ENCODE peak calls at places on chromosomes 11 and 22, in five cellular contexts. O is HL-60; S is pancreas; M is stimulated activated CD8-positive, alpha-beta memory T cell treated with anti-CD3 and anti-CD28 coated beads, Interleukin-4, amount 100 ng/mL, for 24 hours; C is upper lobe of right lung. G is an unnamed sample.

GRCh38 chr11:72136677-72137255 is 1.2 kb downstream of the FOLR3 start:
- DNase-seq in O (no peak), S (no peak), M (no peak), C (no peak), G (no peak)

GRCh38 chr22:44260216-44261035 is 52.3 kb downstream of the SHISAL1 start:
- DNase-seq in O (no peak), S (no peak), M (no peak), C (peak; percentile 35), G (no peak)

GRCh38 chr11:12376259-12376971 is 956 bp upstream of the PARVA start:
- DNase-seq in O (no peak), S (peak; percentile 65), M (no peak), C (no peak), G (peak; percentile 45)

GRCh38 chr11:73854680-73855079 is 22.0 kb downstream of the COA4 start:
- DNase-seq in O (no peak), S (no peak), M (no peak), C (no peak), G (no peak)

GRCh38 chr11:112762686-112763048 is 198.6 kb upstream of the NCAM1 start:
- DNase-seq in O (no peak), S (no peak), M (no peak), C (no peak), G (no peak)

GRCh38 chr11:118060879-118061278 is 16.0 kb upstream of the TMPRSS4 start:
- DNase-seq in O (no peak), S (no peak), M (no peak), C (peak; percentile 73), G (no peak)

GRCh38 chr22:19756288-19757128 is 4.1 kb upstream of the TBX1 start:
- DNase-seq in O (no peak), S (no peak), M (peak; percentile 34), C (peak; percentile 87), G (peak; percentile 74)

GRCh38 chr11:124837491-124837856 is 27.8 kb upstream of the ROBO3 start:
- DNase-seq in O (peak; percentile 55), S (no peak), M (no peak), C (no peak), G (no peak)

GRCh38 chr22:28703436-28703835 is 23.8 kb upstream of the TTC28 start:
- DNase-seq in O (no peak), S (no peak), M (no peak), C (no peak), G (no peak)

GRCh38 chr11:45692808-45693453 is 27.5 kb upstream of the CHST1 start:
- DNase-seq in O (no peak), S (no peak), M (no peak), C (no peak), G (no peak)

GRCh38 chr11:68659158-68659921 is 25.0 kb upstream of the GAL start:
- DNase-seq in O (no peak), S (no peak), M (no peak), C (no peak), G (no peak)

GRCh38 chr22:49733631-49734030 is 94.0 kb downstream of the BRD1 start:
- DNase-seq in O (no peak), S (no peak), M (no peak), C (no peak), G (no peak)

GRCh38 chr11:2122907-2123627 is 16.1 kb downstream of the IGF2 start:
- DNase-seq in O (no peak), S (peak; percentile 66), M (no peak), C (no peak), G (no peak)

GRCh38 chr11:97607301-97608000 is 1217.6 kb downstream of the JRKL start:
- DNase-seq in O (peak; percentile 35), S (no peak), M (no peak), C (no peak), G (no peak)

GRCh38 chr11:74225565-74225964 is 54.5 kb downstream of the PPME1 start:
- DNase-seq in O (no peak), S (no peak), M (no peak), C (no peak), G (no peak)

G was measured in left colon.